ENCODE peak calls at places on chromosome 17, in five cellular contexts. One of them, this sample, is unnamed. For H3K9me3, the result is how much of the 10 kb centered on the place peaks cover.

GRCh38 chr17:42111901-42112551 is 488 bp downstream of the DHX58 start:
- DNase-seq in H1: no peak
- DNase-seq in SJSA1: peak
- DNase-seq in body of pancreas: peak
- DNase-seq in BE2C: no peak
- DNase-seq in this sample: no peak

GRCh38 chr17:77924757-77925336 is 33.7 kb upstream of the TNRC6C start:
- DNase-seq in H1: peak
- DNase-seq in SJSA1: no peak
- DNase-seq in body of pancreas: peak
- DNase-seq in BE2C: no peak
- DNase-seq in this sample: no peak

GRCh38 chr17:13688716-13689115 is 87.0 kb upstream of the HS3ST3A1 start:
- DNase-seq in H1: no peak
- DNase-seq in SJSA1: no peak
- DNase-seq in body of pancreas: no peak
- DNase-seq in BE2C: no peak
- DNase-seq in this sample: no peak

GRCh38 chr17:7881655-7882054 is 6.9 kb upstream of the CHD3 start:
- DNase-seq in H1: no peak
- DNase-seq in SJSA1: no peak
- DNase-seq in body of pancreas: peak
- DNase-seq in BE2C: peak
- DNase-seq in this sample: no peak

GRCh38 chr17:43126911-43127290 is 1.7 kb upstream of the BRCA1 start:
- DNase-seq in H1: no peak
- DNase-seq in SJSA1: no peak
- DNase-seq in body of pancreas: no peak
- DNase-seq in BE2C: no peak
- DNase-seq in this sample: no peak

GRCh38 chr17:37476431-37477130 is 13.1 kb upstream of the DUSP14 start:
- DNase-seq in H1: no peak
- DNase-seq in SJSA1: peak
- DNase-seq in body of pancreas: no peak
- DNase-seq in BE2C: no peak
- DNase-seq in this sample: no peak

GRCh38 chr17:65660947-65661346 is 99.5 kb upstream of the AXIN2 start:
- DNase-seq in H1: no peak
- DNase-seq in SJSA1: no peak
- DNase-seq in body of pancreas: no peak
- DNase-seq in BE2C: no peak
- DNase-seq in this sample: no peak

GRCh38 chr17:44071198-44071520 is 624 bp downstream of the G6PC3 start:
- DNase-seq in H1: no peak
- DNase-seq in SJSA1: no peak
- DNase-seq in body of pancreas: no peak
- DNase-seq in BE2C: no peak
- DNase-seq in this sample: no peak

GRCh38 chr17:37422971-37423625 is 16.4 kb downstream of the TADA2A start:
- DNase-seq in H1: no peak
- DNase-seq in SJSA1: peak
- DNase-seq in body of pancreas: no peak
- DNase-seq in BE2C: no peak
- DNase-seq in this sample: no peak

GRCh38 chr17:1532836-1533602 is 16.6 kb upstream of the INPP5K start:
- DNase-seq in H1: peak
- DNase-seq in SJSA1: no peak
- DNase-seq in body of pancreas: peak
- DNase-seq in BE2C: peak
- DNase-seq in this sample: no peak

GRCh38 chr17:64627797-64628196 is 34.3 kb downstream of the SMURF2 start:
- DNase-seq in H1: no peak
- DNase-seq in SJSA1: no peak
- DNase-seq in body of pancreas: no peak
- DNase-seq in BE2C: no peak
- DNase-seq in this sample: no peak

GRCh38 chr17:8151120-8151640 is 1.0 kb downstream of the PER1 start:
- DNase-seq in H1: no peak
- DNase-seq in SJSA1: peak
- DNase-seq in body of pancreas: peak
- DNase-seq in BE2C: peak
- DNase-seq in this sample: peak

GRCh38 chr17:222172-222571 is 40.7 kb upstream of the DOC2B start:
- DNase-seq in H1: no peak
- DNase-seq in SJSA1: no peak
- DNase-seq in body of pancreas: no peak
- DNase-seq in BE2C: no peak
- DNase-seq in this sample: no peak

GRCh38 chr17:49193513-49194296 is 16.7 kb downstream of the GNGT2 start:
- DNase-seq in H1: no peak
- DNase-seq in SJSA1: peak
- DNase-seq in body of pancreas: peak
- DNase-seq in BE2C: peak
- DNase-seq in this sample: peak

GRCh38 chr17:250487-251300 is 69.2 kb upstream of the DOC2B start:
- DNase-seq in H1: no peak
- DNase-seq in SJSA1: no peak
- DNase-seq in body of pancreas: peak
- DNase-seq in BE2C: no peak
- DNase-seq in this sample: no peak

GRCh38 chr17:81576621-81577277 is 24.6 kb upstream of the FAAP100 start:
- DNase-seq in H1: no peak
- DNase-seq in SJSA1: peak
- DNase-seq in body of pancreas: no peak
- DNase-seq in BE2C: no peak
- DNase-seq in this sample: peak

GRCh38 chr17:37438141-37438540 is 31.5 kb downstream of the TADA2A start:
- DNase-seq in H1: no peak
- DNase-seq in SJSA1: no peak
- DNase-seq in body of pancreas: no peak
- DNase-seq in BE2C: no peak
- DNase-seq in this sample: no peak

GRCh38 chr17:42720996-42721583 is 23.8 kb downstream of the EZH1 start:
- DNase-seq in H1: no peak
- DNase-seq in SJSA1: peak
- DNase-seq in body of pancreas: peak
- DNase-seq in BE2C: peak
- DNase-seq in this sample: peak

GRCh38 chr17:41060052-41060604 is at the start of gene KRTAP2-3:
- DNase-seq in H1: no peak
- DNase-seq in SJSA1: peak
- DNase-seq in body of pancreas: no peak
- DNase-seq in BE2C: no peak
- DNase-seq in this sample: no peak

DNA sequence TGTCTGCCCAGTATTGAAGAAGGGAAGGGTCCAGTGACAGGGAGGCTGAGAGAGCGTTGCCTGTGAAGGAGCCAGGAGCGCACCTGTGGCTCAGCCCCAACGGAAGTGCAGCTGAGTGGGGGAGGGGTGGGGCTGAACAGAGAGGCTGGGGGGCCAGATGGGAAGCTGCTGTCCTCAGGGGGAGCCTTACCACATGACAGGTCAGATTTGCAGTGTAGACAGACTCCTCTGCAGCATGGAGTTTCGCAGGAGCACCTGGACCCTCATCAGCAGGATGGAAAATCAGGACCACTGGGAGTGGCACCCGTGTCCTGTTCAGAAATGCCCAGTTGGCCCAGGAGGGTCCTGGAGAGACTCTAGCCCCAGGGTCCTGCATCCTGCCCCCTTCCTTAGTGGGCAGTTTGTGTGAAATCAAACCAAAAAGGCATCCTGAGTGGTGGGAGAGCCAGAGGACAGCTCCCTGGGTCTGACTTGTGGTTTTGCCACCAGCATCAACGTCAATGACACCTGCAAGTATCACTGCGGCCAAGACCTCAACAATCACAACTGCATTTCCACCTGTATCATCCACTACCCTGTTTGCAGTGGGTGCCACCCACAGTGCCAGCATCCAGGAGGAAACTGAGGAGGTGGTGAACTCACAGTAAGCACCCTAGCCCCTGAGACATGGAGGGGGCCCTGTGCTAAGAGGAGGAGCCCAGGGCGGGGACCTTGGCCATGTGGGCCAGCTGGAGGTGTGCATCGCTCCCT is 7.8 kb downstream of the CD300A start:
- DNase-seq in H1: no peak
- DNase-seq in SJSA1: no peak
- DNase-seq in body of pancreas: no peak
- DNase-seq in BE2C: no peak
- DNase-seq in this sample: no peak
- H3K9me3 ChIP-seq in H1: under half
- H3K9me3 ChIP-seq in SJSA1: under half
- H3K9me3 ChIP-seq in body of pancreas: under half
- H3K9me3 ChIP-seq in BE2C: under half
- H3K9me3 ChIP-seq in this sample: under half

DNA sequence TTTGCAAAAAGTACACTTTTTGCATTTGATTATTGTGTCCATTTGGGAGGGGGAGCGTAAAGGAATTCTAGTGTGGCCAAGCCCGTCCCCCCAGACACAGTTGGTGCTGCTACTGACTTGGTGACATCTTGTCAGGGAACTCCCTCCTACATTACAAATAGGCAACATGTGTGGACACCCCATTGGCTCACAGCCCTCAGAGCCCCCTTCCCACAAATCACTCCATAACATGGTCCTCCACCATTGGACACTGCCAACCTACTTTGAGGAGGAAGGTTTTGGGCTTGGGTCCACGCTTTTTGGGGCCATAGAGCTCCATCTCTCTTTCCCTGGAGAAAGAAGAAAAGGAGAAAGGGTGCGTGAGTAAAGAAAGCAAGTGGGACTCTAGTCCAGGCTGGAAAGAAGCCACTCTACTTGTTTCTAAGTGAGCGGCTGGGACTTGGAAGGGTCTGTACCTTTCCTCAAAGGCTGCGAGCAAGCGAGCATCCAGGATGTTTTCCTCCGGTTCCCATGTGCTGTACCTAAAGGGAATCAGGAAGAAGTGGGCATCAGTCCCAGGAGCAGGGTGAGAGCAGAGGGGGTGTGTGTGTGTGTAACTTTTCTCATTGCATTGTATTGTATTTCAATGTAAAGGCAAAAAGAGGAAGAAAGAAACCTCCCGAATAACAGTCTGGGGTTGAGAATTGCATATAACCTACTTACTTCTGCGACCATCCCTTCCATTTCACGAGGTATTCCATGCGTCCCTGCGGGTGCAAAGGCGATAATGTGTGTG is 895 bp downstream of the CBX8 start:
- DNase-seq in H1: no peak
- DNase-seq in SJSA1: no peak
- DNase-seq in body of pancreas: no peak
- DNase-seq in BE2C: no peak
- DNase-seq in this sample: no peak
- H3K9me3 ChIP-seq in H1: under half
- H3K9me3 ChIP-seq in SJSA1: under half
- H3K9me3 ChIP-seq in body of pancreas: under half
- H3K9me3 ChIP-seq in BE2C: under half
- H3K9me3 ChIP-seq in this sample: under half

GRCh38 chr17:52276609-52277008 is 118.1 kb upstream of the CA10 start:
- DNase-seq in H1: no peak
- DNase-seq in SJSA1: no peak
- DNase-seq in body of pancreas: no peak
- DNase-seq in BE2C: no peak
- DNase-seq in this sample: no peak
- H3K9me3 ChIP-seq in H1: under half
- H3K9me3 ChIP-seq in SJSA1: under half
- H3K9me3 ChIP-seq in body of pancreas: under half
- H3K9me3 ChIP-seq in BE2C: under half
- H3K9me3 ChIP-seq in this sample: under half

GRCh38 chr17:27690882-27691281 is 59.9 kb downstream of the LGALS9 start:
- DNase-seq in H1: no peak
- DNase-seq in SJSA1: no peak
- DNase-seq in body of pancreas: no peak
- DNase-seq in BE2C: no peak
- DNase-seq in this sample: no peak
- H3K9me3 ChIP-seq in H1: under half
- H3K9me3 ChIP-seq in SJSA1: under half
- H3K9me3 ChIP-seq in body of pancreas: under half
- H3K9me3 ChIP-seq in BE2C: under half
- H3K9me3 ChIP-seq in this sample: under half